ENCODE peak calls at places on chromosome 14, in ten cellular contexts. One of them, this sample, is unnamed.
A peak's percentile ranks its signal among the peaks of the same experiment; 100 is the strongest.

GRCh38 chr14:69945905-69946304 is 66.7 kb downstream of the SMOC1 start:
- DNase-seq in HepG2: no peak
- DNase-seq in breast epithelium: no peak
- DNase-seq in spleen: no peak
- DNase-seq in GM12878: no peak
- DNase-seq in stomach: no peak
- DNase-seq in HCT116: no peak
- DNase-seq in transverse colon: no peak
- DNase-seq in GM12892: no peak
- DNase-seq in Panc1: no peak
- DNase-seq in this sample: no peak

GRCh38 chr14:76720382-76720813 is 40.9 kb upstream of the VASH1 start:
- DNase-seq in breast epithelium: peak; percentile 26
- DNase-seq in transverse colon: peak; percentile 36
- DNase-seq in spleen: peak; percentile 85
- DNase-seq in Panc1: no peak
- DNase-seq in stomach: peak; percentile 44
- DNase-seq in HepG2: peak; percentile 36
- DNase-seq in GM12878: peak; percentile 34
- DNase-seq in HCT116: no peak
- DNase-seq in GM12892: peak; percentile 40
- DNase-seq in this sample: peak; percentile 71

GRCh38 chr14:100816286-100816949 is 9.5 kb upstream of the MEG3 start:
- DNase-seq in Panc1: no peak
- DNase-seq in breast epithelium: no peak
- DNase-seq in spleen: peak; percentile 12
- DNase-seq in stomach: no peak
- DNase-seq in GM12892: no peak
- DNase-seq in HCT116: no peak
- DNase-seq in GM12878: no peak
- DNase-seq in transverse colon: no peak
- DNase-seq in HepG2: peak; percentile 93
- DNase-seq in this sample: no peak

GRCh38 chr14:89792489-89793366 is 161.8 kb downstream of the EFCAB11 start:
- DNase-seq in GM12878: no peak
- DNase-seq in GM12892: no peak
- DNase-seq in spleen: no peak
- DNase-seq in HCT116: no peak
- DNase-seq in transverse colon: no peak
- DNase-seq in stomach: no peak
- DNase-seq in Panc1: no peak
- DNase-seq in breast epithelium: no peak
- DNase-seq in HepG2: no peak
- DNase-seq in this sample: no peak

GRCh38 chr14:51432302-51432948 is 192.4 kb downstream of the TMX1 start:
- DNase-seq in breast epithelium: no peak
- DNase-seq in GM12892: no peak
- DNase-seq in GM12878: no peak
- DNase-seq in HepG2: no peak
- DNase-seq in transverse colon: no peak
- DNase-seq in Panc1: no peak
- DNase-seq in stomach: no peak
- DNase-seq in HCT116: no peak
- DNase-seq in spleen: no peak
- DNase-seq in this sample: no peak

GRCh38 chr14:61759878-61760277 is 2.3 kb upstream of the SNAPC1 start:
- DNase-seq in stomach: no peak
- DNase-seq in GM12878: no peak
- DNase-seq in Panc1: no peak
- DNase-seq in GM12892: no peak
- DNase-seq in HepG2: no peak
- DNase-seq in HCT116: no peak
- DNase-seq in breast epithelium: no peak
- DNase-seq in transverse colon: no peak
- DNase-seq in spleen: no peak
- DNase-seq in this sample: no peak

GRCh38 chr14:29465095-29465494 is 462.6 kb downstream of the PRKD1 start:
- DNase-seq in breast epithelium: no peak
- DNase-seq in stomach: no peak
- DNase-seq in HCT116: no peak
- DNase-seq in spleen: no peak
- DNase-seq in GM12892: no peak
- DNase-seq in transverse colon: no peak
- DNase-seq in Panc1: no peak
- DNase-seq in HepG2: no peak
- DNase-seq in GM12878: no peak
- DNase-seq in this sample: no peak

GRCh38 chr14:79465651-79466050 is 745.7 kb downstream of the DIO2 start:
- DNase-seq in HepG2: no peak
- DNase-seq in breast epithelium: no peak
- DNase-seq in Panc1: no peak
- DNase-seq in spleen: no peak
- DNase-seq in GM12892: no peak
- DNase-seq in stomach: no peak
- DNase-seq in GM12878: no peak
- DNase-seq in HCT116: no peak
- DNase-seq in transverse colon: no peak
- DNase-seq in this sample: no peak

GRCh38 chr14:55581011-55581806 is 1.2 kb downstream of the KTN1 start:
- DNase-seq in Panc1: no peak
- DNase-seq in HCT116: no peak
- DNase-seq in breast epithelium: peak; percentile 34
- DNase-seq in transverse colon: peak; percentile 44
- DNase-seq in GM12892: peak; percentile 2
- DNase-seq in stomach: peak; percentile 42
- DNase-seq in spleen: peak; percentile 90
- DNase-seq in GM12878: no peak
- DNase-seq in HepG2: peak; percentile 23
- DNase-seq in this sample: peak; percentile 72

GRCh38 chr14:75299064-75299463 is 20.4 kb downstream of the FOS start:
- DNase-seq in breast epithelium: peak; percentile 32
- DNase-seq in HepG2: no peak
- DNase-seq in stomach: no peak
- DNase-seq in GM12878: no peak
- DNase-seq in GM12892: no peak
- DNase-seq in Panc1: no peak
- DNase-seq in HCT116: no peak
- DNase-seq in spleen: no peak
- DNase-seq in transverse colon: peak; percentile 37
- DNase-seq in this sample: no peak

GRCh38 chr14:77508249-77508648 is 9.6 kb upstream of the ISM2 start:
- DNase-seq in breast epithelium: no peak
- DNase-seq in Panc1: no peak
- DNase-seq in GM12878: no peak
- DNase-seq in transverse colon: no peak
- DNase-seq in HepG2: peak; percentile 91
- DNase-seq in HCT116: no peak
- DNase-seq in spleen: no peak
- DNase-seq in stomach: no peak
- DNase-seq in GM12892: no peak
- DNase-seq in this sample: no peak

GRCh38 chr14:101104485-101104884 is 201.0 kb upstream of the RTL1 start:
- DNase-seq in breast epithelium: peak; percentile 3
- DNase-seq in transverse colon: no peak
- DNase-seq in GM12892: no peak
- DNase-seq in GM12878: no peak
- DNase-seq in Panc1: no peak
- DNase-seq in HCT116: no peak
- DNase-seq in HepG2: no peak
- DNase-seq in stomach: no peak
- DNase-seq in spleen: no peak
- DNase-seq in this sample: no peak

GRCh38 chr14:55454264-55455151 is 14.1 kb upstream of the TBPL2 start:
- DNase-seq in HCT116: peak; percentile 83
- DNase-seq in stomach: peak; percentile 37
- DNase-seq in transverse colon: peak; percentile 68
- DNase-seq in HepG2: peak; percentile 16
- DNase-seq in spleen: no peak
- DNase-seq in GM12878: no peak
- DNase-seq in GM12892: no peak
- DNase-seq in Panc1: no peak
- DNase-seq in breast epithelium: no peak
- DNase-seq in this sample: no peak

GRCh38 chr14:92922155-92922735 is 705 bp upstream of the CHGA start:
- DNase-seq in GM12892: no peak
- DNase-seq in breast epithelium: no peak
- DNase-seq in transverse colon: no peak
- DNase-seq in Panc1: no peak
- DNase-seq in HepG2: no peak
- DNase-seq in HCT116: no peak
- DNase-seq in stomach: no peak
- DNase-seq in spleen: no peak
- DNase-seq in GM12878: no peak
- DNase-seq in this sample: no peak
- TF ChIP-seq POLR2AphosphoS5 in GM12892: no peak
- TF ChIP-seq POLR2AphosphoS5 in breast epithelium: no peak
- TF ChIP-seq POLR2AphosphoS5 in transverse colon: no peak
- TF ChIP-seq POLR2AphosphoS5 in Panc1: no peak
- TF ChIP-seq POLR2AphosphoS5 in HepG2: no peak
- TF ChIP-seq POLR2AphosphoS5 in HCT116: no peak
- TF ChIP-seq POLR2AphosphoS5 in stomach: no peak
- TF ChIP-seq POLR2AphosphoS5 in spleen: no peak
- TF ChIP-seq POLR2AphosphoS5 in GM12878: no peak
- TF ChIP-seq POLR2AphosphoS5 in this sample: no peak

GRCh38 chr14:68636597-68636996 is 156.3 kb downstream of the ZFP36L1 start:
- DNase-seq in stomach: no peak
- DNase-seq in GM12878: no peak
- DNase-seq in spleen: peak; percentile 64
- DNase-seq in HCT116: no peak
- DNase-seq in breast epithelium: peak; percentile 14
- DNase-seq in GM12892: no peak
- DNase-seq in Panc1: no peak
- DNase-seq in HepG2: no peak
- DNase-seq in transverse colon: no peak
- DNase-seq in this sample: no peak

GRCh38 chr14:68638056-68638816 is 154.6 kb downstream of the ZFP36L1 start:
- DNase-seq in spleen: peak; percentile 51
- DNase-seq in HCT116: no peak
- DNase-seq in HepG2: peak; percentile 45
- DNase-seq in GM12878: no peak
- DNase-seq in stomach: no peak
- DNase-seq in GM12892: no peak
- DNase-seq in breast epithelium: peak; percentile 14
- DNase-seq in Panc1: no peak
- DNase-seq in transverse colon: no peak
- DNase-seq in this sample: no peak

GRCh38 chr14:68638817-68639517 is 153.9 kb downstream of the ZFP36L1 start:
- DNase-seq in HCT116: no peak
- DNase-seq in transverse colon: no peak
- DNase-seq in GM12878: no peak
- DNase-seq in GM12892: no peak
- DNase-seq in stomach: no peak
- DNase-seq in HepG2: no peak
- DNase-seq in spleen: no peak
- DNase-seq in Panc1: no peak
- DNase-seq in breast epithelium: no peak
- DNase-seq in this sample: no peak

GRCh38 chr14:68634874-68635601 is 157.8 kb downstream of the ZFP36L1 start:
- DNase-seq in Panc1: no peak
- DNase-seq in breast epithelium: no peak
- DNase-seq in HCT116: no peak
- DNase-seq in spleen: no peak
- DNase-seq in transverse colon: no peak
- DNase-seq in stomach: no peak
- DNase-seq in GM12892: no peak
- DNase-seq in HepG2: no peak
- DNase-seq in GM12878: no peak
- DNase-seq in this sample: no peak

GRCh38 chr14:68637106-68638021 is 155.5 kb downstream of the ZFP36L1 start:
- DNase-seq in GM12892: no peak
- DNase-seq in transverse colon: no peak
- DNase-seq in HCT116: no peak
- DNase-seq in breast epithelium: peak; percentile 33
- DNase-seq in Panc1: no peak
- DNase-seq in GM12878: no peak
- DNase-seq in stomach: no peak
- DNase-seq in HepG2: no peak
- DNase-seq in spleen: peak; percentile 40
- DNase-seq in this sample: no peak
- TF ChIP-seq POLR2AphosphoS5 in GM12892: no peak
- TF ChIP-seq POLR2AphosphoS5 in transverse colon: no peak
- TF ChIP-seq POLR2AphosphoS5 in HCT116: no peak
- TF ChIP-seq POLR2AphosphoS5 in breast epithelium: no peak
- TF ChIP-seq POLR2AphosphoS5 in Panc1: no peak
- TF ChIP-seq POLR2AphosphoS5 in GM12878: no peak
- TF ChIP-seq POLR2AphosphoS5 in stomach: no peak
- TF ChIP-seq POLR2AphosphoS5 in HepG2: no peak
- TF ChIP-seq POLR2AphosphoS5 in spleen: no peak
- TF ChIP-seq POLR2AphosphoS5 in this sample: no peak

GRCh38 chr14:103292426-103293374 is 41.3 kb upstream of the EIF5 start:
- DNase-seq in GM12892: peak; percentile 66
- DNase-seq in stomach: peak; percentile 84
- DNase-seq in transverse colon: peak; percentile 84
- DNase-seq in GM12878: peak; percentile 52
- DNase-seq in spleen: peak; percentile 90
- DNase-seq in Panc1: peak; percentile 55
- DNase-seq in HepG2: peak; percentile 44
- DNase-seq in HCT116: peak; percentile 45
- DNase-seq in breast epithelium: peak; percentile 59
- DNase-seq in this sample: peak; percentile 85

GRCh38 chr14:103290056-103290455 is 44.0 kb upstream of the EIF5 start:
- DNase-seq in GM12892: no peak
- DNase-seq in breast epithelium: no peak
- DNase-seq in transverse colon: no peak
- DNase-seq in HCT116: no peak
- DNase-seq in stomach: no peak
- DNase-seq in GM12878: no peak
- DNase-seq in HepG2: no peak
- DNase-seq in Panc1: no peak
- DNase-seq in spleen: no peak
- DNase-seq in this sample: no peak

GRCh38 chr14:103290494-103290893 is 43.5 kb upstream of the EIF5 start:
- DNase-seq in stomach: no peak
- DNase-seq in Panc1: no peak
- DNase-seq in HCT116: no peak
- DNase-seq in spleen: no peak
- DNase-seq in HepG2: no peak
- DNase-seq in GM12878: no peak
- DNase-seq in GM12892: no peak
- DNase-seq in transverse colon: no peak
- DNase-seq in breast epithelium: no peak
- DNase-seq in this sample: no peak

GRCh38 chr14:103293465-103293864 is 40.6 kb upstream of the EIF5 start:
- DNase-seq in stomach: no peak
- DNase-seq in transverse colon: no peak
- DNase-seq in spleen: peak; percentile 44
- DNase-seq in Panc1: no peak
- DNase-seq in breast epithelium: no peak
- DNase-seq in HepG2: no peak
- DNase-seq in GM12878: no peak
- DNase-seq in GM12892: no peak
- DNase-seq in HCT116: no peak
- DNase-seq in this sample: no peak

GRCh38 chr14:103290961-103291360 is 43.1 kb upstream of the EIF5 start:
- DNase-seq in Panc1: no peak
- DNase-seq in breast epithelium: no peak
- DNase-seq in HepG2: no peak
- DNase-seq in transverse colon: no peak
- DNase-seq in GM12892: no peak
- DNase-seq in stomach: no peak
- DNase-seq in HCT116: no peak
- DNase-seq in spleen: no peak
- DNase-seq in GM12878: no peak
- DNase-seq in this sample: no peak
- TF ChIP-seq POLR2AphosphoS5 in Panc1: no peak
- TF ChIP-seq POLR2AphosphoS5 in breast epithelium: no peak
- TF ChIP-seq POLR2AphosphoS5 in HepG2: no peak
- TF ChIP-seq POLR2AphosphoS5 in transverse colon: no peak
- TF ChIP-seq POLR2AphosphoS5 in GM12892: no peak
- TF ChIP-seq POLR2AphosphoS5 in stomach: no peak
- TF ChIP-seq POLR2AphosphoS5 in HCT116: no peak
- TF ChIP-seq POLR2AphosphoS5 in spleen: no peak
- TF ChIP-seq POLR2AphosphoS5 in GM12878: no peak
- TF ChIP-seq POLR2AphosphoS5 in this sample: no peak

GRCh38 chr14:91980157-91980556 is 32.7 kb upstream of the FBLN5 start:
- DNase-seq in GM12878: peak; percentile 16
- DNase-seq in stomach: no peak
- DNase-seq in transverse colon: no peak
- DNase-seq in HCT116: peak; percentile 75
- DNase-seq in spleen: no peak
- DNase-seq in GM12892: no peak
- DNase-seq in HepG2: no peak
- DNase-seq in breast epithelium: no peak
- DNase-seq in Panc1: peak; percentile 71
- DNase-seq in this sample: no peak
- TF ChIP-seq POLR2AphosphoS5 in GM12878: no peak
- TF ChIP-seq POLR2AphosphoS5 in stomach: no peak
- TF ChIP-seq POLR2AphosphoS5 in transverse colon: no peak
- TF ChIP-seq POLR2AphosphoS5 in HCT116: no peak
- TF ChIP-seq POLR2AphosphoS5 in spleen: no peak
- TF ChIP-seq POLR2AphosphoS5 in GM12892: no peak
- TF ChIP-seq POLR2AphosphoS5 in HepG2: no peak
- TF ChIP-seq POLR2AphosphoS5 in breast epithelium: no peak
- TF ChIP-seq POLR2AphosphoS5 in Panc1: no peak
- TF ChIP-seq POLR2AphosphoS5 in this sample: no peak